ENCODE peak calls at places on chromosomes 7 and 10, in eight cellular contexts. O is NT2/D1, A is transverse colon, X is neural progenitor cell, Z is AG04450, R is aorta, Q is tibial artery, T is astrocyte. I is an unnamed sample.

GRCh38 chr7:64045301-64046040 is at the start of gene ZNF727:
- DNase-seq in Q (peak; percentile 88), T (no peak), Z (no peak), X (no peak), O (no peak), A (peak; percentile 12), R (peak; percentile 81), I (no peak)

GRCh38 chr7:142720140-142720773 is 29.0 kb upstream of the PRSS1 start:
- DNase-seq in R (no peak), Z (no peak), Q (no peak), T (no peak), O (no peak), A (no peak), X (no peak), I (no peak)

GRCh38 chr7:134174797-134175261 is 47.7 kb downstream of the LRGUK start:
- DNase-seq in T (peak; percentile 75), O (no peak), X (no peak), Z (peak; percentile 33), Q (no peak), R (no peak), A (no peak), I (peak; percentile 59)

GRCh38 chr10:116720241-116721047 is 21.9 kb downstream of the HSPA12A start:
- DNase-seq in T (no peak), Q (peak; percentile 39), Z (no peak), A (peak; percentile 27), X (peak; percentile 40), R (no peak), O (no peak), I (no peak)

GRCh38 chr7:69067397-69067796 is 530.9 kb upstream of the AUTS2 start:
- DNase-seq in X (peak; percentile 68), Q (no peak), O (peak; percentile 77), T (peak; percentile 4), A (no peak), R (no peak), Z (no peak), I (no peak)

GRCh38 chr10:33952692-33953360 is 618.4 kb upstream of the NRP1 start:
- DNase-seq in O (no peak), T (peak; percentile 65), R (no peak), X (no peak), Q (no peak), Z (peak; percentile 4), A (no peak), I (peak; percentile 49)

GRCh38 chr7:41048771-41049170 is 654.1 kb downstream of the INHBA start:
- DNase-seq in X (no peak), A (no peak), O (no peak), Z (no peak), T (no peak), R (no peak), Q (no peak), I (no peak)

GRCh38 chr10:4638116-4638515 is 187.9 kb upstream of the AKR1E2 start:
- DNase-seq in T (no peak), O (no peak), X (peak; percentile 29), Q (no peak), Z (no peak), R (no peak), A (no peak), I (no peak)

GRCh38 chr10:96491303-96491702 is 22.4 kb downstream of the TLL2 start:
- DNase-seq in X (no peak), O (no peak), T (no peak), Q (no peak), Z (no peak), A (no peak), R (no peak), I (no peak)

DNA sequence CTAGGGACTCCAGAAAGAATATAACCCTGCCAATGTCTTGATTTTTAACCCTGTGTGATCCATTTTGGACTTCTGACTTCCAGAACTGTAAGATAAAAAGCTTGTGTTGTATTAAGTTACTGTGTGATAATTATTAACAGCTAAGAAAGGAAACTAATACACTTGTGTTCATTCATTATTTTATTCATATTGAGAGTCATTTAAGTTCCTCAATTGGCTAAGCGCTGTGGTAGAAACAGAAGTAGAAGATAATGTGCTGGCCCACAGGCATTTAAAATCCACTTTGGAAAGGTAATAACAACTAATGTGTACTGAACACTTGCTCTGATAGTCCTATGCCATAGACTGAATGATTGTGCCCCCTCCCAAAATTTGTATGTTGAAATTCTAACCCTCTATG is 471.7 kb upstream of the GHITM start:
- DNase-seq in R (no peak), O (no peak), X (no peak), Z (no peak), Q (no peak), A (no peak), T (no peak), I (no peak)
- H3K9me3 ChIP-seq in R (peaks cover 1% of the 10 kb centered on the region), O (no peaks in the 10 kb centered on the region), X (no peaks in the 10 kb centered on the region), Z (peaks cover 7% of the 10 kb centered on the region), Q (no peaks in the 10 kb centered on the region), A (no peaks in the 10 kb centered on the region), T (no peaks in the 10 kb centered on the region), I (no peaks in the 10 kb centered on the region)

GRCh38 chr10:60921631-60922030 is 22.4 kb downstream of the RHOBTB1 start:
- DNase-seq in T (no peak), O (no peak), X (no peak), Z (no peak), R (no peak), A (no peak), Q (no peak), I (no peak)
- H3K9me3 ChIP-seq in T (no peaks in the 10 kb centered on the region), O (peaks cover 5% of the 10 kb centered on the region), X (no peaks in the 10 kb centered on the region), Z (no peaks in the 10 kb centered on the region), R (no peaks in the 10 kb centered on the region), A (no peaks in the 10 kb centered on the region), Q (no peaks in the 10 kb centered on the region), I (no peaks in the 10 kb centered on the region)

GRCh38 chr7:159212226-159212625 is 67.6 kb upstream of the VIPR2 start:
- DNase-seq in T (no peak), O (no peak), A (no peak), R (no peak), X (no peak), Q (no peak), Z (no peak), I (no peak)

GRCh38 chr7:159211540-159212182 is 67.0 kb upstream of the VIPR2 start:
- DNase-seq in A (no peak), Q (peak; percentile 73), Z (no peak), T (no peak), O (no peak), R (no peak), X (no peak), I (no peak)

GRCh38 chr7:159205833-159206232 is 61.2 kb upstream of the VIPR2 start:
- DNase-seq in Z (no peak), Q (no peak), A (no peak), R (no peak), X (no peak), T (no peak), O (no peak), I (no peak)

GRCh38 chr7:159207398-159207797 is 62.7 kb upstream of the VIPR2 start:
- DNase-seq in Q (no peak), O (no peak), R (no peak), Z (no peak), A (no peak), X (no peak), T (no peak), I (no peak)

DNA sequence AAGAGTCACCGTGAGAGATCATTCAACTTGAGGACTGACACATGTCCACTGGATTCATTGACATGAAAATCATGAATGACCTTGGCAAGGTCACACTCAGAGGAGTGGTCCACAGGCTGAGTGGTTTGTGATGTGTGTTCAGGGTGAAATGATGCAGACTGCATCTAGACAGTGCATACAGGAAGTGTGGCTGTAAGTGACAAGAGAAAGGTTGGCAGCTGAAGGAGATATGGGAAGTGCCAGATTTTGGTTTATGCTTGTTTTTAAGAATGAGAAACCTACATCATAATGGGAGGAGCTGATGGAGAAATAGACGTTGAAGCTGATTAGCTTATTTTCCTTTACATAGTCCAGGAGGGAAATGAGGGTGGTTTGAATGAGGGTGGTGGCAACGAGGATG is 64.8 kb upstream of the VIPR2 start:
- DNase-seq in A (no peak), O (no peak), R (no peak), Q (no peak), Z (no peak), T (no peak), X (no peak), I (no peak)
- H3K9me3 ChIP-seq in A (no peaks in the 10 kb centered on the region), O (no peaks in the 10 kb centered on the region), R (no peaks in the 10 kb centered on the region), Q (no peaks in the 10 kb centered on the region), Z (peaks cover 39% of the 10 kb centered on the region), T (peaks cover 6% of the 10 kb centered on the region), X (no peaks in the 10 kb centered on the region), I (no peaks in the 10 kb centered on the region)

GRCh38 chr7:57646901-57647246 is 196.9 kb downstream of the ZNF716 start:
- DNase-seq in O (no peak), A (no peak), X (no peak), R (no peak), Q (no peak), Z (no peak), T (no peak), I (no peak)

GRCh38 chr7:57653262-57653830 is 203.4 kb downstream of the ZNF716 start:
- DNase-seq in X (no peak), O (no peak), T (no peak), A (no peak), R (no peak), Z (no peak), Q (no peak), I (no peak)

GRCh38 chr7:57646219-57646900 is 196.4 kb downstream of the ZNF716 start:
- DNase-seq in T (no peak), X (no peak), A (no peak), R (no peak), Q (no peak), Z (no peak), O (no peak), I (no peak)

DNA sequence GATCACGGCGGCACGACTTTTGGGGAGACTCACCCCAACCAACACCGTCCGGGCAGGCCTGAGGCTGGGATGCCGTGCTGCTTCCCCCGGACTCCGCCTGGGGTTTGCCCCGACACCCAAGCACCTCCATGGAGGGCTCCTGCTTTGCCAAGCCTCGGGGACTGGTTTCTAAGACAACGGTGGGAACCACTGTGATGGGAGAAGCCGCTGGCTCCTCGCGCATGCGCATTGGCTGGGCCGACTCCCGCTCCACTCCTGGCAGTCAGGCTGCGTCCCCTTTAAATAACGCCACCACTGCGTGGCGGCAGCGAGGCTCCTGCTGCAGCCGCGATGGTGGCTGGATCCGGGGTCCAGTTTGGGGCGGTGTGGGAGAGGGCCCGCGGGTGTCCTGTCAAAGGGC is 201.0 kb downstream of the ZNF716 start:
- DNase-seq in A (no peak), O (no peak), T (no peak), X (no peak), R (no peak), Q (no peak), Z (no peak), I (no peak)
- H3K9me3 ChIP-seq in A (peaks cover 3% of the 10 kb centered on the region), O (peaks cover 4% of the 10 kb centered on the region), T (peaks cover 9% of the 10 kb centered on the region), X (no peaks in the 10 kb centered on the region), R (no peaks in the 10 kb centered on the region), Q (peaks cover 21% of the 10 kb centered on the region), Z (peaks cover 95% of the 10 kb centered on the region), I (peaks cover 3% of the 10 kb centered on the region)

GRCh38 chr10:13079776-13080050 is 20.2 kb upstream of the OPTN start:
- DNase-seq in A (no peak), O (no peak), X (no peak), Q (no peak), T (no peak), Z (no peak), R (no peak), I (no peak)
- H3K9me3 ChIP-seq in A (peaks cover 27% of the 10 kb centered on the region), O (peaks cover 44% of the 10 kb centered on the region), X (no peaks in the 10 kb centered on the region), Q (peaks cover 32% of the 10 kb centered on the region), T (peaks cover 21% of the 10 kb centered on the region), Z (peaks cover 41% of the 10 kb centered on the region), R (peaks cover 19% of the 10 kb centered on the region), I (peaks cover 54% of the 10 kb centered on the region)

I was measured in adipocyte.